ENCODE peak calls at places on chromosomes 4 and X, in five cellular contexts. I, P, B, C and K are unnamed samples.

GRCh38 chrX:2774776-2775175 is 22.9 kb downstream of the XG start:
- DNase-seq in P (no peak), C (no peak), I (no peak), B (no peak), K (no peak)

GRCh38 chr4:98517444-98518021 is 140.9 kb downstream of the TSPAN5 start:
- DNase-seq in C (no peak), I (peak; percentile 83), P (no peak), B (peak; percentile 23), K (no peak)

GRCh38 chr4:97911236-97911906 is 231.9 kb downstream of the STPG2 start:
- DNase-seq in C (no peak), P (no peak), B (no peak), I (no peak), K (peak; percentile 36)

GRCh38 chr4:3473251-3473942 is 10.3 kb downstream of the DOK7 start:
- DNase-seq in P (no peak), B (no peak), C (no peak), I (no peak), K (no peak)

GRCh38 chr4:15649914-15650545 is 5.1 kb downstream of the FBXL5 start:
- DNase-seq in C (peak; percentile 50), P (peak; percentile 7), I (peak; percentile 46), B (peak; percentile 72), K (no peak)

GRCh38 chr4:41413670-41414069 is 124.3 kb upstream of the LIMCH1 start:
- DNase-seq in I (peak; percentile 72), P (no peak), B (no peak), C (no peak), K (no peak)

GRCh38 chrX:39242187-39242586 is 440.9 kb downstream of the MID1IP1 start:
- DNase-seq in C (peak; percentile 9), P (no peak), B (peak; percentile 17), I (peak; percentile 2), K (no peak)

GRCh38 chr4:144178414-144178813 is 37.9 kb upstream of the GYPA start:
- DNase-seq in I (peak; percentile 52), B (peak; percentile 15), P (no peak), C (no peak), K (no peak)

GRCh38 chr4:102641796-102642195 is 119.0 kb downstream of the MANBA start:
- DNase-seq in B (no peak), I (no peak), P (no peak), C (no peak), K (no peak)

GRCh38 chrX:118745570-118745969 is 18.2 kb downstream of the IL13RA1 start:
- DNase-seq in C (no peak), B (peak; percentile 22), P (no peak), I (peak; percentile 14), K (no peak)

GRCh38 chr4:107740950-107741701 is 21.1 kb upstream of the PAPSS1 start:
- DNase-seq in C (no peak), B (peak; percentile 60), P (peak; percentile 61), I (peak; percentile 39), K (no peak)

GRCh38 chrX:24728530-24728929 is 34.8 kb downstream of the POLA1 start:
- DNase-seq in P (no peak), B (no peak), I (no peak), C (no peak), K (no peak)

GRCh38 chr4:67762091-67762490 is 7.9 kb upstream of the GNRHR start:
- DNase-seq in B (peak; percentile 36), C (no peak), P (no peak), I (peak; percentile 59), K (no peak)

GRCh38 chrX:71604796-71605568 is 13.3 kb downstream of the CXCR3 start:
- DNase-seq in P (no peak), B (no peak), C (peak; percentile 44), I (no peak), K (no peak)

GRCh38 chr4:118865091-118865708 is 23.5 kb upstream of the SYNPO2 start:
- DNase-seq in C (peak; percentile 56), I (peak; percentile 66), P (no peak), B (peak; percentile 68), K (no peak)

GRCh38 chr4:156472624-156473023 is 499.0 kb downstream of the PDGFC start:
- DNase-seq in I (peak; percentile 65), P (no peak), C (no peak), B (no peak), K (no peak)

GRCh38 chrX:150874448-150874847 is 24.0 kb downstream of the CD99L2 start:
- DNase-seq in P (no peak), C (no peak), B (no peak), I (no peak), K (no peak)

GRCh38 chr4:76275486-76276126 is 24.1 kb downstream of the FAM47E start:
- DNase-seq in P (no peak), C (no peak), I (no peak), B (no peak), K (no peak)

GRCh38 chr4:139560396-139561084 is 4.5 kb upstream of the SETD7 start:
- DNase-seq in P (no peak), B (peak; percentile 14), C (no peak), I (no peak), K (no peak)

GRCh38 chr4:87745058-87745842 is 54.1 kb upstream of the IBSP start:
- DNase-seq in C (no peak), I (no peak), P (no peak), B (no peak), K (no peak)

GRCh38 chr4:16794816-16795445 is 103.5 kb downstream of the LDB2 start:
- DNase-seq in B (peak; percentile 68), P (peak; percentile 21), C (peak; percentile 43), I (peak; percentile 42), K (peak; percentile 9)

GRCh38 chr4:73648478-73648877 is 28.2 kb upstream of the RASSF6 start:
- DNase-seq in I (no peak), C (no peak), B (no peak), P (no peak), K (no peak)

GRCh38 chrX:118726887-118727685 is at the start of gene IL13RA1:
- DNase-seq in I (peak; percentile 83), B (peak; percentile 72), P (no peak), C (peak; percentile 88), K (no peak)

GRCh38 chr4:42708625-42709024 is 51.7 kb upstream of the ATP8A1 start:
- DNase-seq in I (no peak), B (no peak), C (no peak), P (no peak), K (no peak)

GRCh38 chr4:159455675-159456235 is 352.9 kb downstream of the RAPGEF2 start:
- DNase-seq in C (peak; percentile 10), P (no peak), I (peak; percentile 48), B (peak; percentile 67), K (no peak)

GRCh38 chrX:39174761-39175417 is 373.6 kb downstream of the MID1IP1 start:
- DNase-seq in P (no peak), B (no peak), I (no peak), C (no peak), K (no peak)

GRCh38 chr4:1045595-1046201 is 34.3 kb downstream of the FGFRL1 start:
- DNase-seq in P (no peak), B (no peak), I (no peak), C (no peak), K (no peak)

GRCh38 chr4:52266537-52267137 is 215.5 kb downstream of the SPATA18 start:
- DNase-seq in C (no peak), I (no peak), P (no peak), B (no peak), K (no peak)

GRCh38 chr4:38856046-38856445 is 571 bp downstream of the TLR6 start:
- DNase-seq in I (no peak), C (no peak), B (no peak), P (no peak), K (no peak)
- H3K4me3 ChIP-seq in I (peak overlapping the region; percentile 50), C (no peak overlapping the region), B (peak overlapping the region; percentile 25), P (no peak overlapping the region), K (peak overlapping the region; percentile 40)

DNA sequence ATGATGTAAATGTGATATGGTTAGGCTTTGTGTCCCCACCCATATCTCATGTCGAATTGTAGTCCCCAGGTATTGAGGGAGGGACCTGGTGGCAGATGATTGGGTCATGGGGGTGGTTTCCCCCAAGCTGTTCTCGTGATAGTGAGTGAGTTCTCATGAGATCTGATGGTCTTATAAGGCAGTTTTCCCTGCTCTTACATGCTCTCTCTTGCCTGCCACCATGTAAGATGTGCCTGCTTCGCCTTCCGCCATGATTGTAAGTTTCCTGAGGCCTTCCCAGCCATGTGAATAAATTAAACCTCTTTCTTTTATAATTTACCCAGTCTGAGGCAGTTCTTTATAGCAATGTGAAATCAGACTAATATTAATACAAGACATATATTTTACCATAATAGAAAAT is 23.9 kb downstream of the BLOC1S4 start:
- DNase-seq in P (no peak), B (no peak), I (no peak), C (no peak), K (no peak)
- TF ChIP-seq CTCF in P (no peak), B (no peak), I (no peak), C (no peak), K (no peak)

DNA sequence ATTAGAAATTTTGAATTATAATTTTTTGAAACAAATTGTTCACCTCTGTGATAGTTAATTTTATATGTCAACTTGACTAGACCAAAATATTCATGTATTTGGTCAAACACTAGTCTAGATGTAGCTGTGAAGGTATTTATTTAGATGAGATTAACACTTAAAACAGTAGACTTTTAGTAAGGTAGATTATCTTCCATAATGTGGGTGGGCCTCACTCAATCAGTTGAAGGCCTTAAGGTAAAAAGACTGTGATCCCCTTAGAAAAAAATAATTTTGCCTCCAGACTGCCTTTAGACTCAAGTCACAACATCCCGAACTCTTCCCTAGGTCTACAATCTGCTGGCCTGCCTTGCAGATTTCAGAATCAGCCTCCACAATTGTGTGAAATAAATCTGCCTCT is 177.3 kb upstream of the PABPC5 start:
- DNase-seq in P (no peak), I (no peak), C (no peak), B (no peak), K (no peak)
- H3K4me3 ChIP-seq in P (no peak overlapping the region), I (no peak overlapping the region), C (no peak overlapping the region), B (no peak overlapping the region), K (no peak overlapping the region)

GRCh38 chr4:8886625-8887406 is 15.2 kb upstream of the HMX1 start:
- DNase-seq in P (no peak), I (no peak), B (no peak), C (no peak), K (no peak)
- TF ChIP-seq CTCF in P (peak; percentile 30), I (peak; percentile 37), B (peak; percentile 28), C (no peak), K (peak; percentile 41)

GRCh38 chr4:174512745-174513144 is 9.5 kb downstream of the HPGD start:
- DNase-seq in C (no peak), I (no peak), P (no peak), B (no peak), K (no peak)

GRCh38 chr4:174517502-174517901 is 4.8 kb downstream of the HPGD start:
- DNase-seq in P (no peak), B (no peak), C (no peak), I (no peak), K (no peak)

GRCh38 chr4:174520655-174521054 is 1.6 kb downstream of the HPGD start:
- DNase-seq in P (no peak), B (no peak), C (no peak), I (no peak), K (no peak)

GRCh38 chr4:174516345-174516744 is 5.9 kb downstream of the HPGD start:
- DNase-seq in C (no peak), P (no peak), I (no peak), B (no peak), K (no peak)

DNA sequence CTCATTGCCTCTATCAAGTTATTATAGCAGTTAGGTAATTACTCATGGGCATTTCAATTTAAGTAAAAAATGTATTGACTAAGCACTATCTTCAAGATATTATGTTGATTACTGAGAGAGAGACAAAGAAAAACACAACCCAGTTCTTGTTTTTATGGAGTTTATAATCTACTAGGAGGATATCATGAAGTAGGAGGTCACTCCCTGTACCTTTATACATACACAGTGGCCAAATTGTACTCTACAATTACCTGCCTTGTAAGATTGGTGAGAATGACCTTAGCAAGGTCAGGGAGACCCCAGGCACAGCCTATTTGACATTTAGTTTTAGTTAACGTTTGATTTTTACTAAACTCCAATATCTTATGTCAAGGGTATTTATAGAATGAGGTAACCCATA is 5.5 kb downstream of the HPGD start:
- DNase-seq in C (no peak), I (no peak), B (no peak), P (no peak), K (no peak)
- H3K4me3 ChIP-seq in C (no peak overlapping the region), I (no peak overlapping the region), B (no peak overlapping the region), P (no peak overlapping the region), K (no peak overlapping the region)